ENCODE peak calls at places on chromosomes 1 and 21, in five cellular contexts. S is ovary; C is right cardiac atrium; E is effector memory CD4-positive, alpha-beta T cell; Z is H9. D is an unnamed sample. For H3K27me3 and H3K4me1, the result is how much of the 10 kb centered on the place peaks cover.

GRCh38 chr1:193355179-193355578 is 168.8 kb upstream of the B3GALT2 start:
- DNase-seq in S (no peak), C (no peak), E (no peak), Z (no peak), D (no peak)

GRCh38 chr1:9652379-9653194 is 1.1 kb downstream of the PIK3CD start:
- DNase-seq in S (no peak), C (peak), E (peak), Z (no peak), D (peak)

GRCh38 chr1:175892686-175893085 is 149.3 kb upstream of the TNR start:
- DNase-seq in S (no peak), C (no peak), E (no peak), Z (no peak), D (no peak)

GRCh38 chr1:186662752-186663151 is 17.5 kb downstream of the PTGS2 start:
- DNase-seq in S (no peak), C (no peak), E (no peak), Z (no peak), D (no peak)

GRCh38 chr1:19203440-19203839 is 6.6 kb downstream of the UBR4 start:
- DNase-seq in S (no peak), C (no peak), E (no peak), Z (no peak), D (no peak)

GRCh38 chr1:44616991-44617702 is 57.1 kb downstream of the TMEM53 start:
- DNase-seq in S (no peak), C (peak), E (no peak), Z (no peak), D (no peak)

GRCh38 chr1:237911911-237912310 is 21.2 kb upstream of the ZP4 start:
- DNase-seq in S (no peak), C (no peak), E (no peak), Z (no peak), D (no peak)

GRCh38 chr1:115969509-115969908 is 6.8 kb upstream of the SLC22A15 start:
- DNase-seq in S (no peak), C (no peak), E (no peak), Z (peak), D (no peak)

GRCh38 chr1:98005326-98006010 is 84.6 kb upstream of the DPYD start:
- DNase-seq in S (no peak), C (no peak), E (no peak), Z (no peak), D (no peak)

GRCh38 chr1:53735681-53736080 is 3.3 kb downstream of the GLIS1 start:
- DNase-seq in S (no peak), C (no peak), E (no peak), Z (no peak), D (no peak)

GRCh38 chr1:115400891-115401290 is 62.8 kb upstream of the NGF start:
- DNase-seq in S (no peak), C (no peak), E (no peak), Z (no peak), D (no peak)

GRCh38 chr1:87279966-87280535 is 48.6 kb upstream of the LMO4 start:
- DNase-seq in S (no peak), C (no peak), E (no peak), Z (no peak), D (no peak)

GRCh38 chr21:16124397-16125130 is 394.8 kb downstream of the USP25 start:
- DNase-seq in S (peak), C (no peak), E (no peak), Z (no peak), D (no peak)

GRCh38 chr1:83029916-83030315 is 969.0 kb downstream of the TTLL7 start:
- DNase-seq in S (no peak), C (no peak), E (no peak), Z (no peak), D (no peak)

GRCh38 chr1:226424228-226425003 is 16.5 kb upstream of the PARP1 start:
- DNase-seq in S (no peak), C (no peak), E (no peak), Z (no peak), D (no peak)

GRCh38 chr1:223727541-223727940 is 15.2 kb downstream of the CAPN2 start:
- DNase-seq in S (no peak), C (no peak), E (no peak), Z (no peak), D (no peak)

GRCh38 chr1:223729906-223730305 is 17.6 kb downstream of the CAPN2 start:
- DNase-seq in S (no peak), C (no peak), E (no peak), Z (no peak), D (no peak)

GRCh38 chr1:223731076-223731770 is 18.9 kb downstream of the CAPN2 start:
- DNase-seq in S (peak), C (peak), E (no peak), Z (no peak), D (no peak)

GRCh38 chr1:223732993-223733798 is 20.9 kb downstream of the CAPN2 start:
- DNase-seq in S (no peak), C (no peak), E (no peak), Z (no peak), D (no peak)

GRCh38 chr1:223730471-223730870 is 18.1 kb downstream of the CAPN2 start:
- DNase-seq in S (no peak), C (no peak), E (no peak), Z (no peak), D (no peak)
- H3K27me3 ChIP-seq in S (under half), C (under half), E (under half), Z (under half), D (under half)

DNA sequence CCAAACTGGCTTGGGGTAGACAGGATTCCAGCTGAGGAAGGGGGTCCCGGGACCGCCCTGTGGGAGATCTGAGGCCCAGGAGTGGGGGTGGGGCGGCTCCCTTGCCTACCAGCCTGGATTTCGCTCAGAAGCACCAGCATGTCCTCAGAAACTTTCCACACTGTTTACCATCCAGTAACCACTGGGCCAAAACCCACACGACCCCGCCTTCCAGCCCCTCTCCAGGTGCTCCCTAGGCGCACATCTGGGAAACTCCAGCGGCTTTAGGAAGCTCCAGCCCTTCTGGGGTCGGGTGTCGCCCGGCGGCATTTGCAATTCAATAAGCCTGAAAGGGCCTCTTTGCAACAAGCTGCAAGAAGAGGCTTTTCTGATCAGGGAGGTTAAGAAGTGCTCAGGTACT is 4.6 kb downstream of the RIPK4 start:
- DNase-seq in S (no peak), C (no peak), E (no peak), Z (peak), D (no peak)
- H3K4me1 ChIP-seq in S (under half), C (under half), E (under half), Z (under half), D (under half)

GRCh38 chr21:25842925-25843324 is 108.2 kb downstream of the GABPA start:
- DNase-seq in S (no peak), C (no peak), E (no peak), Z (no peak), D (no peak)
- H3K27ac ChIP-seq in S (no peak), C (no peak), E (no peak), Z (no peak), D (no peak)

GRCh38 chr1:156078728-156079127 is 3.5 kb downstream of the MEX3A start:
- DNase-seq in S (no peak), C (no peak), E (no peak), Z (no peak), D (no peak)
- H3K27me3 ChIP-seq in S (under half), C (under half), E (under half), Z (under half), D (under half)

GRCh38 chr1:35451125-35451528 is 106.1 kb downstream of the KIAA0319L start:
- DNase-seq in S (peak), C (peak), E (peak), Z (peak), D (peak)

GRCh38 chr1:35454175-35454574 is 103.0 kb downstream of the KIAA0319L start:
- DNase-seq in S (no peak), C (no peak), E (no peak), Z (no peak), D (no peak)

GRCh38 chr1:35454616-35455015 is 102.6 kb downstream of the KIAA0319L start:
- DNase-seq in S (no peak), C (no peak), E (no peak), Z (no peak), D (no peak)

GRCh38 chr1:35449334-35450008 is 107.7 kb downstream of the KIAA0319L start:
- DNase-seq in S (no peak), C (no peak), E (no peak), Z (no peak), D (no peak)

GRCh38 chr1:35452086-35452485 is 105.1 kb downstream of the KIAA0319L start:
- DNase-seq in S (no peak), C (peak), E (no peak), Z (no peak), D (no peak)
- H3K4me1 ChIP-seq in S (under half), C (under half), E (under half), Z (under half), D (under half)

D was measured in CD4-positive, CD25-positive, alpha-beta regulatory T cell.